ENCODE peak calls at places on chromosomes 3 and 15, in six cellular contexts. One of them, this sample, is unnamed.

GRCh38 chr3:129476586-129476985 is 36.6 kb downstream of the IFT122 start:
- DNase-seq in activated gamma-delta T cell treated with anti-CD3 and anti-CD28 coated beads, Interleukin-2, amount 50 U/mL, for 16 hours: no peak
- DNase-seq in activated T-helper 1 cell treated with Interleukin-2 at 50 U/mL for 16 hours: no peak
- DNase-seq in NCI-H2081: no peak
- DNase-seq in right cardiac atrium: no peak
- DNase-seq in iPS-NIHi11: no peak
- DNase-seq in this sample: no peak

GRCh38 chr15:40960926-40961325 is 7.7 kb downstream of the CHAC1 start:
- DNase-seq in activated gamma-delta T cell treated with anti-CD3 and anti-CD28 coated beads, Interleukin-2, amount 50 U/mL, for 16 hours: no peak
- DNase-seq in activated T-helper 1 cell treated with Interleukin-2 at 50 U/mL for 16 hours: no peak
- DNase-seq in NCI-H2081: no peak
- DNase-seq in right cardiac atrium: no peak
- DNase-seq in iPS-NIHi11: peak; percentile 49
- DNase-seq in this sample: no peak

GRCh38 chr3:29521751-29522150 is 240.9 kb downstream of the RBMS3 start:
- DNase-seq in activated gamma-delta T cell treated with anti-CD3 and anti-CD28 coated beads, Interleukin-2, amount 50 U/mL, for 16 hours: no peak
- DNase-seq in activated T-helper 1 cell treated with Interleukin-2 at 50 U/mL for 16 hours: no peak
- DNase-seq in NCI-H2081: no peak
- DNase-seq in right cardiac atrium: no peak
- DNase-seq in iPS-NIHi11: no peak
- DNase-seq in this sample: no peak

GRCh38 chr15:62135532-62136134 is 29.5 kb downstream of the C2CD4B start:
- DNase-seq in activated gamma-delta T cell treated with anti-CD3 and anti-CD28 coated beads, Interleukin-2, amount 50 U/mL, for 16 hours: no peak
- DNase-seq in activated T-helper 1 cell treated with Interleukin-2 at 50 U/mL for 16 hours: no peak
- DNase-seq in NCI-H2081: no peak
- DNase-seq in right cardiac atrium: peak; percentile 69
- DNase-seq in iPS-NIHi11: no peak
- DNase-seq in this sample: no peak

GRCh38 chr3:72559377-72559776 is 288.9 kb downstream of the SHQ1 start:
- DNase-seq in activated gamma-delta T cell treated with anti-CD3 and anti-CD28 coated beads, Interleukin-2, amount 50 U/mL, for 16 hours: no peak
- DNase-seq in activated T-helper 1 cell treated with Interleukin-2 at 50 U/mL for 16 hours: no peak
- DNase-seq in NCI-H2081: no peak
- DNase-seq in right cardiac atrium: no peak
- DNase-seq in iPS-NIHi11: no peak
- DNase-seq in this sample: no peak

GRCh38 chr3:134330895-134331810 is 43.1 kb downstream of the AMOTL2 start:
- DNase-seq in activated gamma-delta T cell treated with anti-CD3 and anti-CD28 coated beads, Interleukin-2, amount 50 U/mL, for 16 hours: no peak
- DNase-seq in activated T-helper 1 cell treated with Interleukin-2 at 50 U/mL for 16 hours: no peak
- DNase-seq in NCI-H2081: no peak
- DNase-seq in right cardiac atrium: peak; percentile 79
- DNase-seq in iPS-NIHi11: no peak
- DNase-seq in this sample: no peak

GRCh38 chr15:81235781-81236507 is 39.3 kb downstream of the IL16 start:
- DNase-seq in activated gamma-delta T cell treated with anti-CD3 and anti-CD28 coated beads, Interleukin-2, amount 50 U/mL, for 16 hours: no peak
- DNase-seq in activated T-helper 1 cell treated with Interleukin-2 at 50 U/mL for 16 hours: no peak
- DNase-seq in NCI-H2081: no peak
- DNase-seq in right cardiac atrium: peak; percentile 80
- DNase-seq in iPS-NIHi11: no peak
- DNase-seq in this sample: no peak

GRCh38 chr3:55246016-55246415 is 241.1 kb downstream of the WNT5A start:
- DNase-seq in activated gamma-delta T cell treated with anti-CD3 and anti-CD28 coated beads, Interleukin-2, amount 50 U/mL, for 16 hours: no peak
- DNase-seq in activated T-helper 1 cell treated with Interleukin-2 at 50 U/mL for 16 hours: no peak
- DNase-seq in NCI-H2081: no peak
- DNase-seq in right cardiac atrium: no peak
- DNase-seq in iPS-NIHi11: no peak
- DNase-seq in this sample: no peak